ENCODE peak calls at places on chromosomes 12 and 14, in four cellular contexts. J is left ventricle myocardium inferior, V is thoracic aorta, N is upper lobe of left lung. G is an unnamed sample.
A peak's percentile ranks its signal among the peaks of the same experiment; 100 is the strongest.

GRCh38 chr12:121187501-121187900 is 22.4 kb upstream of the P2RX4 start:
- DNase-seq in N (no peak), J (no peak), V (no peak), G (no peak)

GRCh38 chr14:31920003-31920402 is 157.1 kb upstream of the ARHGAP5 start:
- DNase-seq in V (no peak), N (no peak), J (no peak), G (no peak)

GRCh38 chr14:94110552-94111181 is at the start of gene IFI27:
- DNase-seq in N (peak; percentile 85), J (peak; percentile 41), V (no peak), G (no peak)

GRCh38 chr14:22386924-22387775 is 201.9 kb downstream of the DAD1 start:
- DNase-seq in N (peak; percentile 39), J (peak; percentile 22), V (no peak), G (peak; percentile 60)

GRCh38 chr12:76312314-76312713 is 35.9 kb downstream of the BBS10 start:
- DNase-seq in J (no peak), N (no peak), V (no peak), G (no peak)

GRCh38 chr14:95918466-95918865 is 41.8 kb downstream of the TUNAR start:
- DNase-seq in V (no peak), N (no peak), J (no peak), G (no peak)

GRCh38 chr14:90608925-90609324 is 207.3 kb downstream of the TTC7B start:
- DNase-seq in J (no peak), N (no peak), V (no peak), G (no peak)

GRCh38 chr14:103137721-103138482 is 14.6 kb downstream of the TNFAIP2 start:
- DNase-seq in J (no peak), V (no peak), N (no peak), G (peak; percentile 60)

GRCh38 chr14:94738786-94739185 is 31.1 kb downstream of the GSC start:
- DNase-seq in V (no peak), J (no peak), N (no peak), G (no peak)

GRCh38 chr14:32007755-32008374 is 69.2 kb upstream of the ARHGAP5 start:
- DNase-seq in J (no peak), N (no peak), V (no peak), G (no peak)

GRCh38 chr14:105883066-105884005 is 357.0 kb downstream of the TMEM121 start:
- DNase-seq in N (peak; percentile 10), J (peak; percentile 9), V (no peak), G (peak; percentile 58)

GRCh38 chr12:31298510-31298904 is 27.4 kb downstream of the SINHCAF start:
- DNase-seq in J (no peak), N (no peak), V (no peak), G (no peak)

GRCh38 chr12:114306646-114307045 is 99.3 kb downstream of the TBX5 start:
- DNase-seq in V (no peak), N (no peak), J (no peak), G (no peak)

GRCh38 chr14:101062611-101063010 is 159.1 kb upstream of the RTL1 start:
- DNase-seq in J (no peak), N (no peak), V (no peak), G (peak; percentile 16)

GRCh38 chr14:54901380-54902142 is 1.1 kb downstream of the GCH1 start:
- DNase-seq in J (no peak), V (no peak), N (peak; percentile 48), G (peak; percentile 39)

GRCh38 chr12:9940370-9940769 is 8.2 kb upstream of the CLEC2A start:
- DNase-seq in V (no peak), N (no peak), J (no peak), G (no peak)

GRCh38 chr12:132560421-132560830 is 50.0 kb downstream of the LRCOL1 start:
- DNase-seq in N (no peak), J (no peak), V (no peak), G (no peak)

GRCh38 chr14:104688505-104688754 is 988 bp upstream of the INF2 start:
- DNase-seq in N (no peak), J (no peak), V (no peak), G (no peak)

GRCh38 chr12:31387466-31387865 is 61.5 kb upstream of the SINHCAF start:
- DNase-seq in J (no peak), V (no peak), N (no peak), G (no peak)

GRCh38 chr12:44874981-44875416 is 1.1 kb downstream of the NELL2 start:
- DNase-seq in J (no peak), V (no peak), N (no peak), G (peak; percentile 54)

GRCh38 chr12:49832836-49833421 is 4.7 kb upstream of the NCKAP5L start:
- DNase-seq in N (no peak), J (no peak), V (no peak), G (no peak)

GRCh38 chr14:93970967-93971634 is 5.3 kb downstream of the ASB2 start:
- DNase-seq in J (no peak), V (no peak), N (no peak), G (no peak)

GRCh38 chr14:71626281-71626835 is 305.9 kb upstream of the RGS6 start:
- DNase-seq in N (no peak), V (no peak), J (no peak), G (no peak)

GRCh38 chr12:132351751-132352495 is 22.5 kb upstream of the GALNT9 start:
- DNase-seq in J (no peak), N (no peak), V (no peak), G (no peak)

GRCh38 chr12:4555804-4556203 is 6.2 kb upstream of the DYRK4 start:
- DNase-seq in V (no peak), N (no peak), J (no peak), G (no peak)

GRCh38 chr12:93563807-93564538 is 8.5 kb upstream of the SOCS2 start:
- DNase-seq in V (no peak), N (peak; percentile 81), J (no peak), G (no peak)

GRCh38 chr12:94553130-94553519 is 93.5 kb upstream of the CEP83 start:
- DNase-seq in V (no peak), N (no peak), J (no peak), G (no peak)

GRCh38 chr12:75452675-75453330 is 27.8 kb upstream of the GLIPR1 start:
- DNase-seq in V (no peak), J (no peak), N (no peak), G (no peak)

GRCh38 chr12:56657416-56658379 is 11.9 kb upstream of the ATP5F1B start:
- DNase-seq in V (no peak), N (peak; percentile 7), J (no peak), G (peak; percentile 24)

GRCh38 chr14:105490318-105490571 is 801 bp upstream of the TEDC1 start:
- DNase-seq in N (no peak), J (peak; percentile 52), V (no peak), G (no peak)

GRCh38 chr14:103361868-103362267 is 23.3 kb upstream of the MARK3 start:
- DNase-seq in J (no peak), N (no peak), V (no peak), G (no peak)

GRCh38 chr14:49923881-49924280 is 31.0 kb downstream of the ARF6 start:
- DNase-seq in V (no peak), N (no peak), J (no peak), G (no peak)

GRCh38 chr12:9064815-9065606 is 50.7 kb downstream of the A2M start:
- DNase-seq in J (peak; percentile 79), N (peak; percentile 95), V (no peak), G (peak; percentile 63)

DNA sequence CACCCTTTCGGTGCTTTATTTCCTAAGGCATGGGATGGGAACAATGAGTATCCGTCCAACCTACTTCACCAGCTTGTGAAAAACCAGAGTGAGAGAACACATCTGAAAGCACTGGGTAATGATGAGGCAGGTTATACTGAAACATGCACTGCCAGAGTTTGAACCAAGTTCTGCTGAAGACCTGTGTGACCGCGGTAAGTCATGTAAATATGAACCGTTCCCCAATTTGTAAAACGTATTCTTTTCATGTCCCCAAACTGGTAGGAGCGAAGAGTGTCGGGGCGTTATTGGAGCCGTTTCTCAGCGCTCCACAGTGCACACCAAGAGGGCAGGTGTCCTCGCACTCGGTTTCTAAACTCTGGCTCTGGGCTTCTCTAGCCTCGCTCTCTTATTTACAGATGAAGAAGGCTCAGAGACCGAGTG is 788 bp upstream of the NGDN start:
- DNase-seq in J (no peak), N (no peak), V (no peak), G (no peak)
- TF ChIP-seq CTCF in J (no peak), N (no peak), V (no peak), G (no peak)

DNA sequence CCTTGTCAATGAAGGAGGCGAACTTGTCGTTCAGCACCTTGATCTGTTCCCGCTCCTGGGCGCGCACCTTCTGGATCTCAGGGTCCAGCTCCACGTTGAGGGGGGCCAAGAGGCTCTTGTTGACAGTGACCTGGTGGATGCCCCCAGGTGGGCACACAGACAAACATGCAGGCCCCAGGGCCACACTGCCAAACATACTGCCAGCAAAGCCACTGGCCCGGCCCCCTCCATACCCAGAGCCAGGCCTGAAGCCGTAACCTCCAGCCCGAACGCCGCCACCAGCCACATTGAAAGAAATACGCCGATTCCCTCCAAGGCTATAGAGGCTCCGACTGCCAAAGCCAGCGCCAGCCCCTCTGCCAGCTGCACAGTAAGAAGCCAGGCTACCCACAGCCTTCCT is 337 bp downstream of the KRT74 start:
- DNase-seq in J (no peak), V (no peak), N (no peak), G (peak; percentile 57)
- H3K27me3 ChIP-seq in J (peaks cover 66% of the 10 kb centered on the region), V (no peaks in the 10 kb centered on the region), N (no peaks in the 10 kb centered on the region), G (no peaks in the 10 kb centered on the region)

GRCh38 chr12:124005736-124006581 is 32.9 kb downstream of the ZNF664 start:
- DNase-seq in J (no peak), N (no peak), V (no peak), G (no peak)
- H3K4me1 ChIP-seq in J (peaks cover 87% of the 10 kb centered on the region), N (peaks cover 15% of the 10 kb centered on the region), V (no peaks in the 10 kb centered on the region), G (no peaks in the 10 kb centered on the region)

GRCh38 chr14:69044296-69044695 is 65.2 kb upstream of the ACTN1 start:
- DNase-seq in N (no peak), J (no peak), V (no peak), G (no peak)
- TF ChIP-seq CTCF in N (no peak), J (no peak), V (no peak), G (no peak)

DNA sequence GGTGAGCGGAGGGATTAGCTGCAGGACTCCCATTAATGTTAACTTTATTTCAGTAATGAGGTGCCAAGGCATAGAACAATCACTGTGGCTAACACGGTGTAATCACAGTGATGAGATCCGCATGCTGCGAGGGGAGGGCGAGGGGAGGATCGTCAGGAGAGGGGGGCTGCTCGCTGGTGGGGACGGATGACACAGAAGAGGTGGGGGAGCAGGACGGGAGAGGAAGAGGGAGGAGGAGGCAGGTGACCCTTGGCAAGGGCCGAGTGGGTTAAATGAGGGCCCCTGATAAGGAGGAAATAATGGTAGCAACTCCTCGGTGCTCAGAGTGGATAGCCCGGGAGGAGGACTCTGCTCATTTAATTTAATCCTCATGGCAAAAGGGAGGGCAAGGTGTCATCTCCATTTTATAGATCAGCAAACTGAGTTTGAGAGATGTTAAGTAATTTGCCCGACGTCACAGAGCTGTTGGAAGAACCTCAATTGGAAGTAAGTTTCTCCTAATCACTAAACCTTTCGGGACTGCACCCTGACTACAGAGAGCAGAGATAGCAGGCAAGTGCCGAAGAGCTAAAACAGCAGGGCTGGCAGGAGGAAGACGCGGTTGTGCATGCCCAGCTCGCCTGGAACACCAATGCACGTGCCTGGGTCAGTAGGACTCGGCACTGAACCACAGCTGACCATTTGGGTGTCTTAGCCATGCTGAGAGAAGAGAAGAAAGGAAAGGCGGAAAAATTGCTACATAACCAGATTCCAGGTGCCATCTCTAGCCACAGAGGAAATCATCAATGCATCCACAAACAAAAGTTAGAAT is 43.0 kb downstream of the SPRING1 start:
- DNase-seq in V (no peak), J (peak; percentile 34), N (no peak), G (no peak)
- H3K27me3 ChIP-seq in V (peaks cover 5% of the 10 kb centered on the region), J (peaks cover 44% of the 10 kb centered on the region), N (no peaks in the 10 kb centered on the region), G (peaks cover 29% of the 10 kb centered on the region)